ENCODE peak calls at places on chromosomes 6 and 20, in eight cellular contexts. One of them, this sample, is unnamed.

GRCh38 chr20:15832512-15832911 is 740.7 kb downstream of the KIF16B start:
- DNase-seq in neural crest cell: no peak
- DNase-seq in anterior cingulate cortex: no peak
- DNase-seq in kidney glomerular epithelial cell: no peak
- DNase-seq in NCI-H1092 treated with DMSO at 0.1 percent for 48 hours: no peak
- DNase-seq in activated T-cell treated with anti-CD3 and anti-CD28 coated beads, Interleukin-2, amount 50 U/mL, for 48 hours: no peak
- DNase-seq in breast epithelium: no peak
- DNase-seq in right cardiac atrium: no peak
- DNase-seq in this sample: no peak

GRCh38 chr6:33290459-33290858 is 1.1 kb downstream of the PFDN6 start:
- DNase-seq in activated T-cell treated with anti-CD3 and anti-CD28 coated beads, Interleukin-2, amount 50 U/mL, for 48 hours: no peak
- DNase-seq in neural crest cell: no peak
- DNase-seq in breast epithelium: no peak
- DNase-seq in NCI-H1092 treated with DMSO at 0.1 percent for 48 hours: no peak
- DNase-seq in kidney glomerular epithelial cell: no peak
- DNase-seq in anterior cingulate cortex: no peak
- DNase-seq in right cardiac atrium: no peak
- DNase-seq in this sample: no peak

GRCh38 chr6:2589171-2589661 is 161.5 kb downstream of the MYLK4 start:
- DNase-seq in kidney glomerular epithelial cell: no peak
- DNase-seq in NCI-H1092 treated with DMSO at 0.1 percent for 48 hours: no peak
- DNase-seq in activated T-cell treated with anti-CD3 and anti-CD28 coated beads, Interleukin-2, amount 50 U/mL, for 48 hours: no peak
- DNase-seq in anterior cingulate cortex: no peak
- DNase-seq in breast epithelium: no peak
- DNase-seq in neural crest cell: no peak
- DNase-seq in right cardiac atrium: no peak
- DNase-seq in this sample: no peak

GRCh38 chr6:16676978-16677377 is 84.3 kb downstream of the ATXN1 start:
- DNase-seq in breast epithelium: no peak
- DNase-seq in activated T-cell treated with anti-CD3 and anti-CD28 coated beads, Interleukin-2, amount 50 U/mL, for 48 hours: no peak
- DNase-seq in anterior cingulate cortex: no peak
- DNase-seq in right cardiac atrium: no peak
- DNase-seq in neural crest cell: no peak
- DNase-seq in kidney glomerular epithelial cell: peak; percentile 50
- DNase-seq in NCI-H1092 treated with DMSO at 0.1 percent for 48 hours: no peak
- DNase-seq in this sample: no peak

GRCh38 chr6:33428219-33428890 is 8.5 kb downstream of the SYNGAP1 start:
- DNase-seq in breast epithelium: no peak
- DNase-seq in activated T-cell treated with anti-CD3 and anti-CD28 coated beads, Interleukin-2, amount 50 U/mL, for 48 hours: peak; percentile 73
- DNase-seq in NCI-H1092 treated with DMSO at 0.1 percent for 48 hours: no peak
- DNase-seq in neural crest cell: no peak
- DNase-seq in kidney glomerular epithelial cell: peak; percentile 15
- DNase-seq in anterior cingulate cortex: no peak
- DNase-seq in right cardiac atrium: no peak
- DNase-seq in this sample: no peak

GRCh38 chr6:168607272-168608112 is 166.5 kb downstream of the SMOC2 start:
- DNase-seq in kidney glomerular epithelial cell: peak; percentile 9
- DNase-seq in neural crest cell: no peak
- DNase-seq in right cardiac atrium: no peak
- DNase-seq in activated T-cell treated with anti-CD3 and anti-CD28 coated beads, Interleukin-2, amount 50 U/mL, for 48 hours: no peak
- DNase-seq in anterior cingulate cortex: no peak
- DNase-seq in NCI-H1092 treated with DMSO at 0.1 percent for 48 hours: peak; percentile 79
- DNase-seq in breast epithelium: no peak
- DNase-seq in this sample: no peak

GRCh38 chr6:138772596-138773176 is 883 bp upstream of the CCDC28A start:
- DNase-seq in anterior cingulate cortex: no peak
- DNase-seq in right cardiac atrium: no peak
- DNase-seq in activated T-cell treated with anti-CD3 and anti-CD28 coated beads, Interleukin-2, amount 50 U/mL, for 48 hours: peak; percentile 26
- DNase-seq in breast epithelium: no peak
- DNase-seq in kidney glomerular epithelial cell: no peak
- DNase-seq in neural crest cell: peak; percentile 3
- DNase-seq in NCI-H1092 treated with DMSO at 0.1 percent for 48 hours: no peak
- DNase-seq in this sample: no peak

GRCh38 chr20:44648579-44648978 is 2.9 kb downstream of the ADA start:
- DNase-seq in kidney glomerular epithelial cell: no peak
- DNase-seq in activated T-cell treated with anti-CD3 and anti-CD28 coated beads, Interleukin-2, amount 50 U/mL, for 48 hours: no peak
- DNase-seq in neural crest cell: no peak
- DNase-seq in NCI-H1092 treated with DMSO at 0.1 percent for 48 hours: no peak
- DNase-seq in breast epithelium: no peak
- DNase-seq in right cardiac atrium: no peak
- DNase-seq in anterior cingulate cortex: no peak
- DNase-seq in this sample: no peak

GRCh38 chr6:104505838-104506237 is 353.9 kb downstream of the HACE1 start:
- DNase-seq in NCI-H1092 treated with DMSO at 0.1 percent for 48 hours: no peak
- DNase-seq in neural crest cell: no peak
- DNase-seq in breast epithelium: no peak
- DNase-seq in activated T-cell treated with anti-CD3 and anti-CD28 coated beads, Interleukin-2, amount 50 U/mL, for 48 hours: no peak
- DNase-seq in right cardiac atrium: no peak
- DNase-seq in kidney glomerular epithelial cell: peak; percentile 34
- DNase-seq in anterior cingulate cortex: no peak
- DNase-seq in this sample: no peak

GRCh38 chr6:150813319-150813992 is 52.0 kb upstream of the MTHFD1L start:
- DNase-seq in neural crest cell: no peak
- DNase-seq in breast epithelium: peak; percentile 30
- DNase-seq in kidney glomerular epithelial cell: no peak
- DNase-seq in NCI-H1092 treated with DMSO at 0.1 percent for 48 hours: no peak
- DNase-seq in right cardiac atrium: no peak
- DNase-seq in activated T-cell treated with anti-CD3 and anti-CD28 coated beads, Interleukin-2, amount 50 U/mL, for 48 hours: peak; percentile 75
- DNase-seq in anterior cingulate cortex: no peak
- DNase-seq in this sample: no peak

GRCh38 chr20:31630187-31630790 is 7.4 kb upstream of the COX4I2 start:
- DNase-seq in neural crest cell: no peak
- DNase-seq in anterior cingulate cortex: no peak
- DNase-seq in activated T-cell treated with anti-CD3 and anti-CD28 coated beads, Interleukin-2, amount 50 U/mL, for 48 hours: no peak
- DNase-seq in breast epithelium: no peak
- DNase-seq in NCI-H1092 treated with DMSO at 0.1 percent for 48 hours: peak; percentile 80
- DNase-seq in kidney glomerular epithelial cell: no peak
- DNase-seq in right cardiac atrium: no peak
- DNase-seq in this sample: no peak

GRCh38 chr6:43452896-43453295 is 2.5 kb downstream of the DLK2 start:
- DNase-seq in breast epithelium: no peak
- DNase-seq in activated T-cell treated with anti-CD3 and anti-CD28 coated beads, Interleukin-2, amount 50 U/mL, for 48 hours: no peak
- DNase-seq in right cardiac atrium: no peak
- DNase-seq in NCI-H1092 treated with DMSO at 0.1 percent for 48 hours: no peak
- DNase-seq in neural crest cell: no peak
- DNase-seq in kidney glomerular epithelial cell: no peak
- DNase-seq in anterior cingulate cortex: no peak
- DNase-seq in this sample: no peak

GRCh38 chr6:50271266-50271665 is 221.5 kb upstream of the DEFB112 start:
- DNase-seq in kidney glomerular epithelial cell: no peak
- DNase-seq in activated T-cell treated with anti-CD3 and anti-CD28 coated beads, Interleukin-2, amount 50 U/mL, for 48 hours: no peak
- DNase-seq in NCI-H1092 treated with DMSO at 0.1 percent for 48 hours: no peak
- DNase-seq in neural crest cell: no peak
- DNase-seq in anterior cingulate cortex: no peak
- DNase-seq in right cardiac atrium: no peak
- DNase-seq in breast epithelium: no peak
- DNase-seq in this sample: no peak

GRCh38 chr6:107801195-107801594 is 22.9 kb downstream of the SCML4 start:
- DNase-seq in NCI-H1092 treated with DMSO at 0.1 percent for 48 hours: no peak
- DNase-seq in neural crest cell: no peak
- DNase-seq in activated T-cell treated with anti-CD3 and anti-CD28 coated beads, Interleukin-2, amount 50 U/mL, for 48 hours: no peak
- DNase-seq in kidney glomerular epithelial cell: no peak
- DNase-seq in anterior cingulate cortex: no peak
- DNase-seq in breast epithelium: no peak
- DNase-seq in right cardiac atrium: no peak
- DNase-seq in this sample: no peak

GRCh38 chr6:40326689-40327404 is 260.3 kb downstream of the LRFN2 start:
- DNase-seq in kidney glomerular epithelial cell: no peak
- DNase-seq in anterior cingulate cortex: no peak
- DNase-seq in activated T-cell treated with anti-CD3 and anti-CD28 coated beads, Interleukin-2, amount 50 U/mL, for 48 hours: no peak
- DNase-seq in breast epithelium: no peak
- DNase-seq in neural crest cell: no peak
- DNase-seq in right cardiac atrium: no peak
- DNase-seq in NCI-H1092 treated with DMSO at 0.1 percent for 48 hours: peak; percentile 39
- DNase-seq in this sample: no peak

GRCh38 chr20:50868509-50869495 is 62.4 kb downstream of the ADNP start:
- DNase-seq in kidney glomerular epithelial cell: no peak
- DNase-seq in activated T-cell treated with anti-CD3 and anti-CD28 coated beads, Interleukin-2, amount 50 U/mL, for 48 hours: no peak
- DNase-seq in neural crest cell: no peak
- DNase-seq in anterior cingulate cortex: no peak
- DNase-seq in breast epithelium: no peak
- DNase-seq in right cardiac atrium: no peak
- DNase-seq in NCI-H1092 treated with DMSO at 0.1 percent for 48 hours: no peak
- DNase-seq in this sample: no peak

GRCh38 chr6:108937170-108937569 is 88.9 kb downstream of the ARMC2 start:
- DNase-seq in activated T-cell treated with anti-CD3 and anti-CD28 coated beads, Interleukin-2, amount 50 U/mL, for 48 hours: no peak
- DNase-seq in NCI-H1092 treated with DMSO at 0.1 percent for 48 hours: no peak
- DNase-seq in breast epithelium: no peak
- DNase-seq in anterior cingulate cortex: no peak
- DNase-seq in neural crest cell: no peak
- DNase-seq in kidney glomerular epithelial cell: no peak
- DNase-seq in right cardiac atrium: no peak
- DNase-seq in this sample: no peak

GRCh38 chr6:111447051-111447450 is 36.0 kb downstream of the REV3L start:
- DNase-seq in kidney glomerular epithelial cell: no peak
- DNase-seq in NCI-H1092 treated with DMSO at 0.1 percent for 48 hours: no peak
- DNase-seq in anterior cingulate cortex: no peak
- DNase-seq in neural crest cell: no peak
- DNase-seq in breast epithelium: no peak
- DNase-seq in activated T-cell treated with anti-CD3 and anti-CD28 coated beads, Interleukin-2, amount 50 U/mL, for 48 hours: no peak
- DNase-seq in right cardiac atrium: no peak
- DNase-seq in this sample: no peak

GRCh38 chr6:1605822-1606532 is 3.7 kb upstream of the FOXC1 start:
- DNase-seq in breast epithelium: no peak
- DNase-seq in NCI-H1092 treated with DMSO at 0.1 percent for 48 hours: no peak
- DNase-seq in neural crest cell: no peak
- DNase-seq in right cardiac atrium: no peak
- DNase-seq in anterior cingulate cortex: no peak
- DNase-seq in kidney glomerular epithelial cell: peak; percentile 30
- DNase-seq in activated T-cell treated with anti-CD3 and anti-CD28 coated beads, Interleukin-2, amount 50 U/mL, for 48 hours: no peak
- DNase-seq in this sample: no peak

GRCh38 chr6:142009647-142010046 is 123.1 kb upstream of the GJE1 start:
- DNase-seq in NCI-H1092 treated with DMSO at 0.1 percent for 48 hours: no peak
- DNase-seq in breast epithelium: no peak
- DNase-seq in right cardiac atrium: no peak
- DNase-seq in anterior cingulate cortex: no peak
- DNase-seq in activated T-cell treated with anti-CD3 and anti-CD28 coated beads, Interleukin-2, amount 50 U/mL, for 48 hours: no peak
- DNase-seq in neural crest cell: no peak
- DNase-seq in kidney glomerular epithelial cell: no peak
- DNase-seq in this sample: no peak

GRCh38 chr6:18495236-18495635 is 108.1 kb downstream of the RNF144B start:
- DNase-seq in breast epithelium: no peak
- DNase-seq in kidney glomerular epithelial cell: peak; percentile 71
- DNase-seq in activated T-cell treated with anti-CD3 and anti-CD28 coated beads, Interleukin-2, amount 50 U/mL, for 48 hours: no peak
- DNase-seq in anterior cingulate cortex: no peak
- DNase-seq in NCI-H1092 treated with DMSO at 0.1 percent for 48 hours: no peak
- DNase-seq in right cardiac atrium: no peak
- DNase-seq in neural crest cell: no peak
- DNase-seq in this sample: no peak

This sample was measured in left lobe of liver.